ENCODE peak calls at places on chromosome 12, in nine cellular contexts. F is BE2C, Y is H9, L is heart left ventricle, A is DND-41, H is Peyer's patch, N is Karpas-422, T is fibroblast of lung, B is PC-9. D is an unnamed sample. For H3K4me1, the result is how much of the 10 kb centered on the place peaks cover.

GRCh38 chr12:4829793-4830162 is 79.9 kb upstream of the KCNA1 start:
- DNase-seq in F (peak), Y (no peak), L (no peak), A (peak), H (no peak), N (peak), T (no peak), B (no peak), D (no peak)

GRCh38 chr12:52608826-52609630 is 7.8 kb upstream of the KRT72 start:
- DNase-seq in F (no peak), Y (peak), L (no peak), A (no peak), H (no peak), N (no peak), T (no peak), B (no peak), D (no peak)

GRCh38 chr12:107165581-107165980 is 72.2 kb upstream of the CRY1 start:
- DNase-seq in F (no peak), Y (no peak), L (no peak), A (no peak), H (no peak), N (no peak), T (no peak), B (no peak), D (no peak)

GRCh38 chr12:76790564-76791552 is 26.9 kb downstream of the ZDHHC17 start:
- DNase-seq in F (no peak), Y (no peak), L (no peak), A (no peak), H (no peak), N (peak), T (peak), B (no peak), D (no peak)

GRCh38 chr12:108367436-108367835 is 28.3 kb upstream of the CMKLR1 start:
- DNase-seq in F (no peak), Y (no peak), L (no peak), A (no peak), H (no peak), N (no peak), T (no peak), B (no peak), D (no peak)

GRCh38 chr12:111636209-111636928 is 37.3 kb upstream of the ATXN2 start:
- DNase-seq in F (peak), Y (peak), L (peak), A (no peak), H (no peak), N (no peak), T (peak), B (no peak), D (no peak)

GRCh38 chr12:5257763-5258475 is 174.0 kb upstream of the NTF3 start:
- DNase-seq in F (no peak), Y (no peak), L (no peak), A (no peak), H (no peak), N (no peak), T (no peak), B (no peak), D (no peak)

GRCh38 chr12:95633671-95634465 is 82.6 kb upstream of the USP44 start:
- DNase-seq in F (no peak), Y (no peak), L (no peak), A (no peak), H (no peak), N (no peak), T (no peak), B (peak), D (no peak)

GRCh38 chr12:44812062-44812461 is 64.1 kb downstream of the NELL2 start:
- DNase-seq in F (no peak), Y (no peak), L (no peak), A (peak), H (no peak), N (peak), T (no peak), B (no peak), D (peak)

GRCh38 chr12:114684098-114684869 is at the start of gene TBX3:
- DNase-seq in F (peak), Y (peak), L (peak), A (no peak), H (peak), N (no peak), T (peak), B (no peak), D (peak)

GRCh38 chr12:31474751-31475150 is 116.2 kb downstream of the DENND5B start:
- DNase-seq in F (no peak), Y (no peak), L (no peak), A (no peak), H (no peak), N (no peak), T (no peak), B (no peak), D (no peak)

GRCh38 chr12:26939192-26939832 is 1.0 kb downstream of the FGFR1OP2 start:
- DNase-seq in F (no peak), Y (no peak), L (no peak), A (no peak), H (no peak), N (peak), T (peak), B (no peak), D (no peak)

GRCh38 chr12:50842637-50843493 is at the start of gene TMPRSS12:
- DNase-seq in F (no peak), Y (peak), L (peak), A (no peak), H (no peak), N (no peak), T (peak), B (peak), D (no peak)

GRCh38 chr12:7091660-7092228 is 501 bp downstream of the C1R start:
- DNase-seq in F (no peak), Y (no peak), L (no peak), A (no peak), H (no peak), N (no peak), T (no peak), B (no peak), D (no peak)

GRCh38 chr12:113781415-113782198 is 184.5 kb downstream of the RBM19 start:
- DNase-seq in F (no peak), Y (no peak), L (no peak), A (no peak), H (no peak), N (no peak), T (peak), B (no peak), D (no peak)

GRCh38 chr12:21428241-21428640 is 9.2 kb upstream of the PYROXD1 start:
- DNase-seq in F (no peak), Y (no peak), L (no peak), A (no peak), H (no peak), N (no peak), T (peak), B (no peak), D (no peak)

GRCh38 chr12:53596920-53597363 is 29.2 kb downstream of the ATF7 start:
- DNase-seq in F (no peak), Y (no peak), L (no peak), A (no peak), H (no peak), N (no peak), T (peak), B (no peak), D (no peak)

GRCh38 chr12:56358836-56359532 is 923 bp downstream of the STAT2 start:
- DNase-seq in F (no peak), Y (no peak), L (no peak), A (no peak), H (no peak), N (no peak), T (peak), B (peak), D (no peak)

GRCh38 chr12:24081092-24081529 is 131.6 kb upstream of the SOX5 start:
- DNase-seq in F (no peak), Y (no peak), L (no peak), A (no peak), H (no peak), N (no peak), T (no peak), B (no peak), D (no peak)

GRCh38 chr12:53097564-53098353 is at the start of gene IGFBP6:
- DNase-seq in F (peak), Y (peak), L (peak), A (peak), H (peak), N (peak), T (peak), B (no peak), D (peak)

GRCh38 chr12:57756406-57757341 is 1.8 kb downstream of the MARCHF9 start:
- DNase-seq in F (peak), Y (peak), L (peak), A (peak), H (peak), N (peak), T (no peak), B (no peak), D (peak)

GRCh38 chr12:78562358-78563205 is 302.0 kb upstream of the SYT1 start:
- DNase-seq in F (no peak), Y (no peak), L (no peak), A (no peak), H (no peak), N (no peak), T (peak), B (no peak), D (no peak)

GRCh38 chr12:121530600-121531355 is 50.0 kb downstream of the KDM2B start:
- DNase-seq in F (no peak), Y (peak), L (peak), A (peak), H (no peak), N (peak), T (peak), B (no peak), D (peak)

GRCh38 chr12:71581206-71581605 is 82.4 kb downstream of the ZFC3H1 start:
- DNase-seq in F (no peak), Y (no peak), L (no peak), A (no peak), H (no peak), N (no peak), T (no peak), B (no peak), D (no peak)

GRCh38 chr12:3461391-3461790 is 29.6 kb upstream of the PRMT8 start:
- DNase-seq in F (no peak), Y (peak), L (no peak), A (no peak), H (no peak), N (no peak), T (no peak), B (no peak), D (no peak)

GRCh38 chr12:27870939-27871338 is 90.9 kb upstream of the MANSC4 start:
- DNase-seq in F (no peak), Y (no peak), L (no peak), A (no peak), H (no peak), N (no peak), T (peak), B (no peak), D (no peak)

GRCh38 chr12:13365782-13366366 is 169.3 kb downstream of the EMP1 start:
- DNase-seq in F (no peak), Y (no peak), L (no peak), A (no peak), H (no peak), N (no peak), T (no peak), B (no peak), D (no peak)

GRCh38 chr12:40947812-40948211 is 240.3 kb upstream of the PDZRN4 start:
- DNase-seq in F (no peak), Y (no peak), L (no peak), A (no peak), H (no peak), N (no peak), T (no peak), B (no peak), D (no peak)

GRCh38 chr12:20547788-20548575 is 147.2 kb upstream of the SLCO1C1 start:
- DNase-seq in F (no peak), Y (no peak), L (no peak), A (no peak), H (no peak), N (no peak), T (peak), B (no peak), D (no peak)

GRCh38 chr12:97267803-97268202 is 194.8 kb upstream of the RMST start:
- DNase-seq in F (no peak), Y (no peak), L (no peak), A (no peak), H (no peak), N (no peak), T (no peak), B (no peak), D (no peak)

GRCh38 chr12:49367381-49368239 is at the start of gene SPATS2:
- DNase-seq in F (peak), Y (peak), L (peak), A (no peak), H (no peak), N (no peak), T (no peak), B (no peak), D (no peak)

GRCh38 chr12:34303091-34303870 is 281.0 kb downstream of the ALG10 start:
- DNase-seq in F (no peak), Y (no peak), L (peak), A (no peak), H (no peak), N (no peak), T (no peak), B (no peak), D (no peak)

GRCh38 chr12:52600071-52600470 is 1.2 kb downstream of the KRT72 start:
- DNase-seq in F (no peak), Y (peak), L (no peak), A (no peak), H (no peak), N (no peak), T (no peak), B (no peak), D (no peak)

GRCh38 chr12:30843211-30843610 is 83.3 kb upstream of the TSPAN11 start:
- DNase-seq in F (no peak), Y (peak), L (no peak), A (no peak), H (no peak), N (no peak), T (no peak), B (no peak), D (no peak)

GRCh38 chr12:12159988-12160387 is 89.2 kb downstream of the BCL2L14 start:
- DNase-seq in F (no peak), Y (no peak), L (no peak), A (no peak), H (no peak), N (no peak), T (peak), B (no peak), D (no peak)

GRCh38 chr12:89884365-89884915 is 175.8 kb upstream of the ATP2B1 start:
- DNase-seq in F (no peak), Y (no peak), L (no peak), A (no peak), H (no peak), N (no peak), T (no peak), B (no peak), D (no peak)

GRCh38 chr12:32486158-32486557 is 86.8 kb downstream of the FGD4 start:
- DNase-seq in F (no peak), Y (no peak), L (no peak), A (no peak), H (no peak), N (no peak), T (no peak), B (peak), D (no peak)

GRCh38 chr12:108299516-108299915 is 39.6 kb downstream of the CMKLR1 start:
- DNase-seq in F (peak), Y (no peak), L (no peak), A (no peak), H (no peak), N (no peak), T (no peak), B (no peak), D (no peak)

GRCh38 chr12:124395986-124396385 is 101.1 kb downstream of the RFLNA start:
- DNase-seq in F (peak), Y (no peak), L (no peak), A (no peak), H (no peak), N (no peak), T (no peak), B (no peak), D (no peak)
- H3K4me1 ChIP-seq in F (half or more), Y (under half), L (half or more), A (under half), H (under half), N (half or more), T (under half), B (under half), D (under half)

GRCh38 chr12:132495165-132495544 is 5.2 kb downstream of the FBRSL1 start:
- DNase-seq in F (no peak), Y (no peak), L (no peak), A (no peak), H (no peak), N (no peak), T (no peak), B (no peak), D (no peak)
- H3K4me1 ChIP-seq in F (under half), Y (under half), L (half or more), A (under half), H (under half), N (under half), T (under half), B (under half), D (half or more)

DNA sequence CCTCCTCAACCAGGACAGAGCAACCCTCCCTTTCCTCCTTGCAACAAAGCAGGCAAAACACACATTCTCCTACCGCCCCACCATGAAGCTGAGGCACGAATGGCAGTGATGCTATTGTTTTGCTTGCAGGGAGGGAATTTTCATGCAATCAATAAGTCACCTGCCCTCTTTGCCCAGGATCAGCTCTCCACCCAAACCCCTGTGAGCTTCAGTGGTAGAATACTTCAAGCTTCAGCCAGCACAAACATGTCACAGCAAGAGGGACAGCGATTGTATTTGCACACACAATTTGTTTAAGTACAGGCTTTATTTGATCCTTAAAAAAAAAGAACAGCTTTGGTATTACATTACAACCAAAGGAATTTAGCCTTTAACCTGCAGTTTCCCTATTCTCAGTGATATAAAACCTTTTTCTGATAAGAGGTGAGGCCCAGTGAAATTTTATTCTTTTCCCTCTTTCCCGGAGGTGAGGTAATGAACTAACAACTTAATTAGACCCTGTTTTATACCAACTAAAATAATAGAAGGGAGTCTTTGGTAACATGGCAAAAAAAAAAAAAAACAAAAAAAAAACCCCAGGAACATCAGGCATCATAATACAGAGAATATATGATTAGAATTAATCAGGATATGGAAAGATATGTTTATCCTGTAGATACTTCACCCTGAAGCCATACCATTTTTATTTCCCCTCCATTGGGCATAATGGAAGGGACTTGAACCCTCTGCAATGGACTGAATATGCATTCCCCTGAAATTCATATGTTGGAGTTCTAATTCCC is 87.1 kb upstream of the EEA1 start:
- DNase-seq in F (no peak), Y (no peak), L (no peak), A (no peak), H (no peak), N (no peak), T (no peak), B (peak), D (no peak)
- H3K4me1 ChIP-seq in F (under half), Y (under half), L (under half), A (under half), H (under half), N (under half), T (under half), B (under half), D (under half)

GRCh38 chr12:67658486-67658885 is 9.9 kb downstream of the DYRK2 start:
- DNase-seq in F (no peak), Y (no peak), L (no peak), A (no peak), H (no peak), N (no peak), T (no peak), B (no peak), D (no peak)
- H3K4me1 ChIP-seq in F (under half), Y (under half), L (half or more), A (under half), H (under half), N (under half), T (under half), B (under half), D (half or more)

GRCh38 chr12:101828463-101829196 is 2.1 kb downstream of the GNPTAB start:
- DNase-seq in F (no peak), Y (no peak), L (no peak), A (peak), H (no peak), N (no peak), T (no peak), B (no peak), D (no peak)

GRCh38 chr12:101823039-101823438 is 7.7 kb downstream of the GNPTAB start:
- DNase-seq in F (no peak), Y (no peak), L (no peak), A (no peak), H (no peak), N (no peak), T (no peak), B (no peak), D (no peak)

GRCh38 chr12:101823891-101824290 is 6.9 kb downstream of the GNPTAB start:
- DNase-seq in F (peak), Y (peak), L (no peak), A (peak), H (no peak), N (peak), T (peak), B (no peak), D (peak)

GRCh38 chr12:101826766-101827368 is 3.9 kb downstream of the GNPTAB start:
- DNase-seq in F (no peak), Y (no peak), L (no peak), A (no peak), H (no peak), N (no peak), T (no peak), B (no peak), D (no peak)

GRCh38 chr12:101824831-101825230 is 5.9 kb downstream of the GNPTAB start:
- DNase-seq in F (no peak), Y (no peak), L (no peak), A (no peak), H (no peak), N (no peak), T (no peak), B (no peak), D (no peak)
- H3K4me1 ChIP-seq in F (under half), Y (under half), L (under half), A (half or more), H (under half), N (under half), T (under half), B (under half), D (half or more)

DNA sequence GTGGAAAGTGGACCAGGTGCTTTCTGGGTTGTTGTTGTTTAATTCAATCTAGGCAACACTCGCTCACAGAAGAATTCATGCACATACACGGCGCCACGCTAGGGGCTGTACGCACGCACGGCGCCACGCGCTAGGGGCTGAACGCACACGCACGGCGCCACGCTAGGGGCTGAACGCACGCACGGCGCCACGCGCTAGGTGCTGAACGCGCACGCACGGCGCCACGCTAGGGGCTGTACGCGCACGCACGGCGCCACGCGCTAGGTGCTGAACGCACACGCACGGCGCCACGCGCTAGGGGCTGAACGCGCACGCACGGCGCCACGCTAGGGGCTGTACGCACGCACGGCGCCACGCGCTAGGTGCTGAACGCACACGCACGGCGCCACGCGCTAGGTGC is 54.3 kb downstream of the NINJ2 start:
- DNase-seq in F (no peak), Y (no peak), L (no peak), A (no peak), H (no peak), N (no peak), T (no peak), B (no peak), D (no peak)
- H3K4me1 ChIP-seq in F (under half), Y (under half), L (under half), A (under half), H (under half), N (under half), T (under half), B (under half), D (under half)

D was measured in CD4-positive, alpha-beta memory T cell.